ENCODE peak calls at places on chromosomes 16 and 17, in five cellular contexts. One of them, this sample, is unnamed.

GRCh38 chr17:2050246-2050866 is 4.5 kb upstream of the HIC1 start:
- DNase-seq in activated gamma-delta T cell treated with anti-CD3 and anti-CD28 coated beads, Interleukin-2, amount 50 U/mL, for 16 hours: peak; percentile 61
- DNase-seq in Kasumi-1: no peak
- DNase-seq in mesothelial cell of epicardium: peak; percentile 70
- DNase-seq in hepatic stellate cell: peak; percentile 71
- DNase-seq in this sample: peak; percentile 51

GRCh38 chr17:8647202-8647601 is 16.7 kb upstream of the MYH10 start:
- DNase-seq in Kasumi-1: no peak
- DNase-seq in mesothelial cell of epicardium: no peak
- DNase-seq in activated gamma-delta T cell treated with anti-CD3 and anti-CD28 coated beads, Interleukin-2, amount 50 U/mL, for 16 hours: no peak
- DNase-seq in hepatic stellate cell: no peak
- DNase-seq in this sample: no peak

GRCh38 chr17:27569257-27569722 is 61.7 kb upstream of the LGALS9 start:
- DNase-seq in hepatic stellate cell: no peak
- DNase-seq in activated gamma-delta T cell treated with anti-CD3 and anti-CD28 coated beads, Interleukin-2, amount 50 U/mL, for 16 hours: peak; percentile 52
- DNase-seq in Kasumi-1: peak; percentile 18
- DNase-seq in mesothelial cell of epicardium: no peak
- DNase-seq in this sample: peak; percentile 18

GRCh38 chr17:49496866-49497146 is 1.7 kb downstream of the NGFR start:
- DNase-seq in mesothelial cell of epicardium: no peak
- DNase-seq in Kasumi-1: no peak
- DNase-seq in hepatic stellate cell: no peak
- DNase-seq in activated gamma-delta T cell treated with anti-CD3 and anti-CD28 coated beads, Interleukin-2, amount 50 U/mL, for 16 hours: no peak
- DNase-seq in this sample: no peak

GRCh38 chr16:23424292-23424958 is 28.6 kb downstream of the COG7 start:
- DNase-seq in activated gamma-delta T cell treated with anti-CD3 and anti-CD28 coated beads, Interleukin-2, amount 50 U/mL, for 16 hours: no peak
- DNase-seq in hepatic stellate cell: no peak
- DNase-seq in mesothelial cell of epicardium: no peak
- DNase-seq in Kasumi-1: no peak
- DNase-seq in this sample: no peak

GRCh38 chr17:73933871-73934270 is 269.6 kb upstream of the RPL38 start:
- DNase-seq in mesothelial cell of epicardium: no peak
- DNase-seq in hepatic stellate cell: no peak
- DNase-seq in Kasumi-1: no peak
- DNase-seq in activated gamma-delta T cell treated with anti-CD3 and anti-CD28 coated beads, Interleukin-2, amount 50 U/mL, for 16 hours: no peak
- DNase-seq in this sample: no peak

GRCh38 chr17:58200024-58200633 is 7.6 kb downstream of the EPX start:
- DNase-seq in hepatic stellate cell: peak; percentile 49
- DNase-seq in activated gamma-delta T cell treated with anti-CD3 and anti-CD28 coated beads, Interleukin-2, amount 50 U/mL, for 16 hours: peak; percentile 22
- DNase-seq in Kasumi-1: peak; percentile 50
- DNase-seq in mesothelial cell of epicardium: no peak
- DNase-seq in this sample: peak; percentile 50

GRCh38 chr16:477287-477686 is 50.2 kb upstream of the CAPN15 start:
- DNase-seq in mesothelial cell of epicardium: no peak
- DNase-seq in hepatic stellate cell: no peak
- DNase-seq in Kasumi-1: no peak
- DNase-seq in activated gamma-delta T cell treated with anti-CD3 and anti-CD28 coated beads, Interleukin-2, amount 50 U/mL, for 16 hours: no peak
- DNase-seq in this sample: no peak

GRCh38 chr16:74297296-74297665 is 667 bp downstream of the PSMD7 start:
- DNase-seq in mesothelial cell of epicardium: no peak
- DNase-seq in activated gamma-delta T cell treated with anti-CD3 and anti-CD28 coated beads, Interleukin-2, amount 50 U/mL, for 16 hours: no peak
- DNase-seq in hepatic stellate cell: peak; percentile 44
- DNase-seq in Kasumi-1: peak; percentile 17
- DNase-seq in this sample: peak; percentile 7

GRCh38 chr16:53899471-53899870 is 195.5 kb downstream of the FTO start:
- DNase-seq in hepatic stellate cell: no peak
- DNase-seq in activated gamma-delta T cell treated with anti-CD3 and anti-CD28 coated beads, Interleukin-2, amount 50 U/mL, for 16 hours: no peak
- DNase-seq in Kasumi-1: no peak
- DNase-seq in mesothelial cell of epicardium: no peak
- DNase-seq in this sample: no peak

GRCh38 chr17:15232517-15232915 is 32.6 kb downstream of the PMP22 start:
- DNase-seq in activated gamma-delta T cell treated with anti-CD3 and anti-CD28 coated beads, Interleukin-2, amount 50 U/mL, for 16 hours: no peak
- DNase-seq in hepatic stellate cell: no peak
- DNase-seq in mesothelial cell of epicardium: no peak
- DNase-seq in Kasumi-1: no peak
- DNase-seq in this sample: no peak

GRCh38 chr16:10961231-10961630 is 16.9 kb downstream of the CLEC16A start:
- DNase-seq in activated gamma-delta T cell treated with anti-CD3 and anti-CD28 coated beads, Interleukin-2, amount 50 U/mL, for 16 hours: no peak
- DNase-seq in mesothelial cell of epicardium: no peak
- DNase-seq in hepatic stellate cell: peak; percentile 70
- DNase-seq in Kasumi-1: no peak
- DNase-seq in this sample: no peak

GRCh38 chr17:56718515-56718914 is 115.2 kb downstream of the C17orf67 start:
- DNase-seq in activated gamma-delta T cell treated with anti-CD3 and anti-CD28 coated beads, Interleukin-2, amount 50 U/mL, for 16 hours: no peak
- DNase-seq in mesothelial cell of epicardium: no peak
- DNase-seq in hepatic stellate cell: no peak
- DNase-seq in Kasumi-1: no peak
- DNase-seq in this sample: no peak

GRCh38 chr17:50495217-50495823 is 12.9 kb upstream of the MYCBPAP start:
- DNase-seq in activated gamma-delta T cell treated with anti-CD3 and anti-CD28 coated beads, Interleukin-2, amount 50 U/mL, for 16 hours: no peak
- DNase-seq in Kasumi-1: no peak
- DNase-seq in hepatic stellate cell: no peak
- DNase-seq in mesothelial cell of epicardium: no peak
- DNase-seq in this sample: no peak

GRCh38 chr17:76272541-76273434 is 7.6 kb downstream of the UBALD2 start:
- DNase-seq in activated gamma-delta T cell treated with anti-CD3 and anti-CD28 coated beads, Interleukin-2, amount 50 U/mL, for 16 hours: no peak
- DNase-seq in hepatic stellate cell: no peak
- DNase-seq in Kasumi-1: no peak
- DNase-seq in mesothelial cell of epicardium: no peak
- DNase-seq in this sample: no peak

GRCh38 chr17:2400474-2400866 is 390 bp downstream of the MNT start:
- DNase-seq in activated gamma-delta T cell treated with anti-CD3 and anti-CD28 coated beads, Interleukin-2, amount 50 U/mL, for 16 hours: peak; percentile 51
- DNase-seq in hepatic stellate cell: peak; percentile 56
- DNase-seq in mesothelial cell of epicardium: no peak
- DNase-seq in Kasumi-1: no peak
- DNase-seq in this sample: peak; percentile 55

GRCh38 chr16:86604436-86605220 is 26.3 kb downstream of the FOXL1 start:
- DNase-seq in mesothelial cell of epicardium: no peak
- DNase-seq in hepatic stellate cell: no peak
- DNase-seq in Kasumi-1: no peak
- DNase-seq in activated gamma-delta T cell treated with anti-CD3 and anti-CD28 coated beads, Interleukin-2, amount 50 U/mL, for 16 hours: peak; percentile 15
- DNase-seq in this sample: peak; percentile 37

GRCh38 chr17:8275421-8276290 is 12.8 kb upstream of the RANGRF start:
- DNase-seq in hepatic stellate cell: no peak
- DNase-seq in mesothelial cell of epicardium: no peak
- DNase-seq in Kasumi-1: no peak
- DNase-seq in activated gamma-delta T cell treated with anti-CD3 and anti-CD28 coated beads, Interleukin-2, amount 50 U/mL, for 16 hours: no peak
- DNase-seq in this sample: no peak

GRCh38 chr16:31265329-31266245 is 5.8 kb downstream of the ITGAM start:
- DNase-seq in mesothelial cell of epicardium: no peak
- DNase-seq in hepatic stellate cell: no peak
- DNase-seq in activated gamma-delta T cell treated with anti-CD3 and anti-CD28 coated beads, Interleukin-2, amount 50 U/mL, for 16 hours: peak; percentile 68
- DNase-seq in Kasumi-1: peak; percentile 4
- DNase-seq in this sample: no peak

GRCh38 chr17:45364531-45365390 is 47.9 kb upstream of the MAP3K14 start:
- DNase-seq in hepatic stellate cell: no peak
- DNase-seq in activated gamma-delta T cell treated with anti-CD3 and anti-CD28 coated beads, Interleukin-2, amount 50 U/mL, for 16 hours: no peak
- DNase-seq in Kasumi-1: no peak
- DNase-seq in mesothelial cell of epicardium: no peak
- DNase-seq in this sample: no peak

GRCh38 chr17:76565728-76566612 is 19.7 kb downstream of the ST6GALNAC2 start:
- DNase-seq in Kasumi-1: peak; percentile 34
- DNase-seq in hepatic stellate cell: no peak
- DNase-seq in mesothelial cell of epicardium: no peak
- DNase-seq in activated gamma-delta T cell treated with anti-CD3 and anti-CD28 coated beads, Interleukin-2, amount 50 U/mL, for 16 hours: no peak
- DNase-seq in this sample: no peak

GRCh38 chr17:10119203-10120112 is 78.9 kb downstream of the GAS7 start:
- DNase-seq in mesothelial cell of epicardium: no peak
- DNase-seq in hepatic stellate cell: no peak
- DNase-seq in activated gamma-delta T cell treated with anti-CD3 and anti-CD28 coated beads, Interleukin-2, amount 50 U/mL, for 16 hours: peak; percentile 13
- DNase-seq in Kasumi-1: peak; percentile 25
- DNase-seq in this sample: peak; percentile 20

GRCh38 chr16:57764341-57765159 is 29.0 kb downstream of the KATNB1 start:
- DNase-seq in Kasumi-1: no peak
- DNase-seq in hepatic stellate cell: peak; percentile 94
- DNase-seq in activated gamma-delta T cell treated with anti-CD3 and anti-CD28 coated beads, Interleukin-2, amount 50 U/mL, for 16 hours: no peak
- DNase-seq in mesothelial cell of epicardium: no peak
- DNase-seq in this sample: no peak

GRCh38 chr16:86362155-86362849 is 148.0 kb upstream of the FOXF1 start:
- DNase-seq in mesothelial cell of epicardium: no peak
- DNase-seq in Kasumi-1: no peak
- DNase-seq in activated gamma-delta T cell treated with anti-CD3 and anti-CD28 coated beads, Interleukin-2, amount 50 U/mL, for 16 hours: no peak
- DNase-seq in hepatic stellate cell: no peak
- DNase-seq in this sample: no peak

GRCh38 chr17:35973333-35974260 is 7.7 kb downstream of the CCL16 start:
- DNase-seq in mesothelial cell of epicardium: no peak
- DNase-seq in hepatic stellate cell: peak; percentile 29
- DNase-seq in activated gamma-delta T cell treated with anti-CD3 and anti-CD28 coated beads, Interleukin-2, amount 50 U/mL, for 16 hours: no peak
- DNase-seq in Kasumi-1: no peak
- DNase-seq in this sample: peak; percentile 64

GRCh38 chr17:77959216-77959925 is 868 bp downstream of the TNRC6C start:
- DNase-seq in activated gamma-delta T cell treated with anti-CD3 and anti-CD28 coated beads, Interleukin-2, amount 50 U/mL, for 16 hours: peak; percentile 18
- DNase-seq in hepatic stellate cell: peak; percentile 35
- DNase-seq in mesothelial cell of epicardium: no peak
- DNase-seq in Kasumi-1: no peak
- DNase-seq in this sample: peak; percentile 30

GRCh38 chr16:69726313-69727060 is at the start of gene NQO1:
- DNase-seq in Kasumi-1: peak; percentile 92
- DNase-seq in activated gamma-delta T cell treated with anti-CD3 and anti-CD28 coated beads, Interleukin-2, amount 50 U/mL, for 16 hours: peak; percentile 78
- DNase-seq in hepatic stellate cell: peak; percentile 96
- DNase-seq in mesothelial cell of epicardium: peak; percentile 82
- DNase-seq in this sample: peak; percentile 96

GRCh38 chr17:17840751-17841591 is 4.2 kb upstream of the SREBF1 start:
- DNase-seq in activated gamma-delta T cell treated with anti-CD3 and anti-CD28 coated beads, Interleukin-2, amount 50 U/mL, for 16 hours: no peak
- DNase-seq in hepatic stellate cell: no peak
- DNase-seq in Kasumi-1: no peak
- DNase-seq in mesothelial cell of epicardium: no peak
- DNase-seq in this sample: peak; percentile 57

GRCh38 chr16:88430524-88431446 is 22.3 kb upstream of the ZFPM1 start:
- DNase-seq in hepatic stellate cell: no peak
- DNase-seq in mesothelial cell of epicardium: no peak
- DNase-seq in Kasumi-1: peak; percentile 73
- DNase-seq in activated gamma-delta T cell treated with anti-CD3 and anti-CD28 coated beads, Interleukin-2, amount 50 U/mL, for 16 hours: peak; percentile 25
- DNase-seq in this sample: no peak

GRCh38 chr17:39687101-39687545 is 734 bp downstream of the PGAP3 start:
- DNase-seq in activated gamma-delta T cell treated with anti-CD3 and anti-CD28 coated beads, Interleukin-2, amount 50 U/mL, for 16 hours: no peak
- DNase-seq in hepatic stellate cell: no peak
- DNase-seq in Kasumi-1: no peak
- DNase-seq in mesothelial cell of epicardium: no peak
- DNase-seq in this sample: peak; percentile 89

GRCh38 chr16:51951668-51952298 is 595.2 kb downstream of the TOX3 start:
- DNase-seq in Kasumi-1: no peak
- DNase-seq in hepatic stellate cell: no peak
- DNase-seq in mesothelial cell of epicardium: no peak
- DNase-seq in activated gamma-delta T cell treated with anti-CD3 and anti-CD28 coated beads, Interleukin-2, amount 50 U/mL, for 16 hours: no peak
- DNase-seq in this sample: no peak

GRCh38 chr17:39926588-39927100 is 757 bp downstream of the ORMDL3 start:
- DNase-seq in Kasumi-1: peak; percentile 31
- DNase-seq in hepatic stellate cell: peak; percentile 46
- DNase-seq in activated gamma-delta T cell treated with anti-CD3 and anti-CD28 coated beads, Interleukin-2, amount 50 U/mL, for 16 hours: no peak
- DNase-seq in mesothelial cell of epicardium: no peak
- DNase-seq in this sample: peak; percentile 59

GRCh38 chr17:42153919-42154491 is 784 bp downstream of the RAB5C start:
- DNase-seq in Kasumi-1: peak; percentile 51
- DNase-seq in hepatic stellate cell: no peak
- DNase-seq in mesothelial cell of epicardium: no peak
- DNase-seq in activated gamma-delta T cell treated with anti-CD3 and anti-CD28 coated beads, Interleukin-2, amount 50 U/mL, for 16 hours: no peak
- DNase-seq in this sample: peak; percentile 48

GRCh38 chr17:43851744-43852143 is 4.8 kb downstream of the CD300LG start:
- DNase-seq in mesothelial cell of epicardium: no peak
- DNase-seq in hepatic stellate cell: no peak
- DNase-seq in activated gamma-delta T cell treated with anti-CD3 and anti-CD28 coated beads, Interleukin-2, amount 50 U/mL, for 16 hours: no peak
- DNase-seq in Kasumi-1: no peak
- DNase-seq in this sample: no peak